ENCODE peak calls at places on chromosome 9, in seven cellular contexts. One of them, this sample, is unnamed.

GRCh38 chr9:128382261-128382660 is 11.1 kb downstream of the URM1 start:
- DNase-seq in mesendoderm: no peak
- DNase-seq in H9: no peak
- DNase-seq in H1: no peak
- DNase-seq in trophoblast cell: no peak
- DNase-seq in mesenchymal stem cell: no peak
- DNase-seq in IMR-90: no peak
- DNase-seq in this sample: no peak

GRCh38 chr9:86977205-86977835 is 30.0 kb upstream of the GAS1 start:
- DNase-seq in trophoblast cell: peak
- DNase-seq in mesendoderm: no peak
- DNase-seq in IMR-90: peak
- DNase-seq in mesenchymal stem cell: no peak
- DNase-seq in H9: no peak
- DNase-seq in H1: no peak
- DNase-seq in this sample: no peak

GRCh38 chr9:105064248-105065118 is 136.5 kb upstream of the ABCA1 start:
- DNase-seq in mesenchymal stem cell: peak
- DNase-seq in trophoblast cell: peak
- DNase-seq in mesendoderm: peak
- DNase-seq in IMR-90: peak
- DNase-seq in H9: peak
- DNase-seq in H1: no peak
- DNase-seq in this sample: peak

GRCh38 chr9:134252084-134252830 is 74.0 kb upstream of the RXRA start:
- DNase-seq in trophoblast cell: no peak
- DNase-seq in H1: no peak
- DNase-seq in mesenchymal stem cell: no peak
- DNase-seq in H9: no peak
- DNase-seq in IMR-90: no peak
- DNase-seq in mesendoderm: no peak
- DNase-seq in this sample: no peak

GRCh38 chr9:7320139-7320538 is 479.4 kb downstream of the DMAC1 start:
- DNase-seq in H1: peak
- DNase-seq in H9: no peak
- DNase-seq in mesenchymal stem cell: peak
- DNase-seq in trophoblast cell: peak
- DNase-seq in IMR-90: peak
- DNase-seq in mesendoderm: peak
- DNase-seq in this sample: no peak

GRCh38 chr9:68793605-68794343 is 88.7 kb downstream of the PIP5K1B start:
- DNase-seq in IMR-90: no peak
- DNase-seq in mesendoderm: no peak
- DNase-seq in mesenchymal stem cell: no peak
- DNase-seq in H1: no peak
- DNase-seq in H9: no peak
- DNase-seq in trophoblast cell: peak
- DNase-seq in this sample: no peak

GRCh38 chr9:116499986-116500871 is 186.9 kb upstream of the TRIM32 start:
- DNase-seq in H9: no peak
- DNase-seq in trophoblast cell: no peak
- DNase-seq in H1: no peak
- DNase-seq in IMR-90: peak
- DNase-seq in mesenchymal stem cell: peak
- DNase-seq in mesendoderm: peak
- DNase-seq in this sample: no peak

GRCh38 chr9:5743109-5743508 is 89.8 kb downstream of the ERMP1 start:
- DNase-seq in H9: no peak
- DNase-seq in H1: no peak
- DNase-seq in mesendoderm: no peak
- DNase-seq in IMR-90: no peak
- DNase-seq in trophoblast cell: no peak
- DNase-seq in mesenchymal stem cell: no peak
- DNase-seq in this sample: no peak

GRCh38 chr9:32828861-32829260 is 45.5 kb downstream of the TMEM215 start:
- DNase-seq in IMR-90: no peak
- DNase-seq in H1: no peak
- DNase-seq in mesenchymal stem cell: no peak
- DNase-seq in H9: no peak
- DNase-seq in mesendoderm: no peak
- DNase-seq in trophoblast cell: no peak
- DNase-seq in this sample: no peak

GRCh38 chr9:124000161-124000783 is 11.3 kb upstream of the LHX2 start:
- DNase-seq in trophoblast cell: no peak
- DNase-seq in H1: no peak
- DNase-seq in H9: no peak
- DNase-seq in mesendoderm: peak
- DNase-seq in IMR-90: no peak
- DNase-seq in mesenchymal stem cell: no peak
- DNase-seq in this sample: no peak

GRCh38 chr9:114696814-114697544 is 15.0 kb upstream of the TEX48 start:
- DNase-seq in H9: no peak
- DNase-seq in H1: no peak
- DNase-seq in mesenchymal stem cell: peak
- DNase-seq in IMR-90: peak
- DNase-seq in mesendoderm: no peak
- DNase-seq in trophoblast cell: no peak
- DNase-seq in this sample: no peak

GRCh38 chr9:132588098-132588497 is 5.7 kb downstream of the BARHL1 start:
- DNase-seq in H9: no peak
- DNase-seq in mesenchymal stem cell: no peak
- DNase-seq in H1: no peak
- DNase-seq in mesendoderm: no peak
- DNase-seq in IMR-90: no peak
- DNase-seq in trophoblast cell: no peak
- DNase-seq in this sample: no peak

GRCh38 chr9:71509054-71509453 is 259.3 kb downstream of the CEMIP2 start:
- DNase-seq in mesendoderm: peak
- DNase-seq in trophoblast cell: peak
- DNase-seq in IMR-90: no peak
- DNase-seq in H9: no peak
- DNase-seq in H1: no peak
- DNase-seq in mesenchymal stem cell: no peak
- DNase-seq in this sample: no peak

GRCh38 chr9:114311571-114312512 is 11.1 kb upstream of the ORM1 start:
- DNase-seq in mesendoderm: no peak
- DNase-seq in IMR-90: no peak
- DNase-seq in H9: no peak
- DNase-seq in mesenchymal stem cell: no peak
- DNase-seq in trophoblast cell: no peak
- DNase-seq in H1: no peak
- DNase-seq in this sample: no peak

GRCh38 chr9:136581614-136582447 is 36.0 kb upstream of the NOTCH1 start:
- DNase-seq in H1: no peak
- DNase-seq in H9: no peak
- DNase-seq in IMR-90: no peak
- DNase-seq in mesendoderm: no peak
- DNase-seq in mesenchymal stem cell: no peak
- DNase-seq in trophoblast cell: no peak
- DNase-seq in this sample: no peak

GRCh38 chr9:131773911-131774379 is 34.1 kb upstream of the RAPGEF1 start:
- DNase-seq in mesendoderm: peak
- DNase-seq in mesenchymal stem cell: peak
- DNase-seq in H9: peak
- DNase-seq in trophoblast cell: peak
- DNase-seq in H1: no peak
- DNase-seq in IMR-90: peak
- DNase-seq in this sample: peak

GRCh38 chr9:131119600-131119999 is 5.8 kb upstream of the NUP214 start:
- DNase-seq in IMR-90: no peak
- DNase-seq in H9: no peak
- DNase-seq in mesenchymal stem cell: no peak
- DNase-seq in trophoblast cell: no peak
- DNase-seq in H1: no peak
- DNase-seq in mesendoderm: no peak
- DNase-seq in this sample: no peak

GRCh38 chr9:7316458-7316795 is 483.2 kb downstream of the DMAC1 start:
- DNase-seq in mesendoderm: no peak
- DNase-seq in mesenchymal stem cell: no peak
- DNase-seq in IMR-90: no peak
- DNase-seq in H9: no peak
- DNase-seq in H1: no peak
- DNase-seq in trophoblast cell: no peak
- DNase-seq in this sample: no peak

GRCh38 chr9:21286099-21286498 is 19.0 kb downstream of the IFNA5 start:
- DNase-seq in trophoblast cell: no peak
- DNase-seq in H1: no peak
- DNase-seq in IMR-90: no peak
- DNase-seq in H9: no peak
- DNase-seq in mesenchymal stem cell: no peak
- DNase-seq in mesendoderm: no peak
- DNase-seq in this sample: no peak
- H2BK120ac ChIP-seq in trophoblast cell: no peak
- H2BK120ac ChIP-seq in H1: no peak
- H2BK120ac ChIP-seq in IMR-90: no peak
- H2BK120ac ChIP-seq in H9: no peak
- H2BK120ac ChIP-seq in mesenchymal stem cell: no peak
- H2BK120ac ChIP-seq in mesendoderm: no peak
- H2BK120ac ChIP-seq in this sample: no peak

GRCh38 chr9:93133641-93134017 is 422 bp downstream of the NINJ1 start:
- DNase-seq in IMR-90: peak
- DNase-seq in H1: no peak
- DNase-seq in H9: no peak
- DNase-seq in mesendoderm: peak
- DNase-seq in mesenchymal stem cell: peak
- DNase-seq in trophoblast cell: peak
- DNase-seq in this sample: peak

GRCh38 chr9:93134018-93134739 is at the start of gene NINJ1:
- DNase-seq in H1: no peak
- DNase-seq in mesendoderm: peak
- DNase-seq in H9: peak
- DNase-seq in IMR-90: peak
- DNase-seq in trophoblast cell: peak
- DNase-seq in mesenchymal stem cell: peak
- DNase-seq in this sample: peak

GRCh38 chr9:93131599-93132286 is 2.3 kb downstream of the NINJ1 start:
- DNase-seq in mesendoderm: no peak
- DNase-seq in H9: no peak
- DNase-seq in H1: no peak
- DNase-seq in IMR-90: no peak
- DNase-seq in trophoblast cell: no peak
- DNase-seq in mesenchymal stem cell: no peak
- DNase-seq in this sample: no peak

GRCh38 chr9:93132287-93132927 is 1.6 kb downstream of the NINJ1 start:
- DNase-seq in mesendoderm: no peak
- DNase-seq in H9: no peak
- DNase-seq in trophoblast cell: no peak
- DNase-seq in IMR-90: no peak
- DNase-seq in H1: no peak
- DNase-seq in mesenchymal stem cell: peak
- DNase-seq in this sample: no peak

DNA sequence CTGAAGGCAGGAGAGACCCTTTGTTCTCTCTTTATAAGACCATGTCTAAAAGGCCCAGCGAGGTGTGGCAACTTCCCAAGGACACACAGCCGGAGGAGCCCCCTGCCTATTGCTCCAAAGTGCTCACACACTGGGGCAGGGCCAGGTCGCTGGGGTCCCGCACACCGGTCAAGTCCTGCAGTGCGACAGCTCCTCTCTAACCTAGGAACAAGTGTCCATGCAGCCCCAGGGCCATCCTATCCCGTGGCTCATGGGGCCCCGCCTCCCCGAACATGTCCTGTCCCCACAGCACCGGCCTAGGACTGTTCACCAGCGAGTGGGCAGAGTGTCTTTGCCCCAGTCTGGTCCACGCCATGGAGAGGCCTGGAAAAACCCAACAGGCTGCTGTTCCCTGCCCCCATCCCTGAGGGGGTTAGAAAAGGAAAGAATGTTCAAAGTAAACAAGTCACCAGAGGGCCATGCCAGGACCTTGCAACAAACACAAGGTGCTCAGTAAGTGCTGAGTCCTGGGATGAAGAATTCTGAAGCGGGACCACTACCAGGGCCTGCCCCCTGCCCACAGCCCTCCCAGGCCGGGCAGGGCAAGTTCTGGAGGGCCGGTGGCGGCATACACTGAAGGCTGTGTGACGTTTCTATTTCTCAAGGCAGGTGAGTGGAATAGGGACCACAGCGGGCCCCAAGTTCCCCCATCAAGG is 958 bp downstream of the NINJ1 start:
- DNase-seq in mesenchymal stem cell: no peak
- DNase-seq in trophoblast cell: peak
- DNase-seq in IMR-90: no peak
- DNase-seq in mesendoderm: peak
- DNase-seq in H9: no peak
- DNase-seq in H1: no peak
- DNase-seq in this sample: no peak
- H2BK120ac ChIP-seq in mesenchymal stem cell: peak
- H2BK120ac ChIP-seq in trophoblast cell: no peak
- H2BK120ac ChIP-seq in IMR-90: peak
- H2BK120ac ChIP-seq in mesendoderm: no peak
- H2BK120ac ChIP-seq in H9: no peak
- H2BK120ac ChIP-seq in H1: no peak
- H2BK120ac ChIP-seq in this sample: no peak

DNA sequence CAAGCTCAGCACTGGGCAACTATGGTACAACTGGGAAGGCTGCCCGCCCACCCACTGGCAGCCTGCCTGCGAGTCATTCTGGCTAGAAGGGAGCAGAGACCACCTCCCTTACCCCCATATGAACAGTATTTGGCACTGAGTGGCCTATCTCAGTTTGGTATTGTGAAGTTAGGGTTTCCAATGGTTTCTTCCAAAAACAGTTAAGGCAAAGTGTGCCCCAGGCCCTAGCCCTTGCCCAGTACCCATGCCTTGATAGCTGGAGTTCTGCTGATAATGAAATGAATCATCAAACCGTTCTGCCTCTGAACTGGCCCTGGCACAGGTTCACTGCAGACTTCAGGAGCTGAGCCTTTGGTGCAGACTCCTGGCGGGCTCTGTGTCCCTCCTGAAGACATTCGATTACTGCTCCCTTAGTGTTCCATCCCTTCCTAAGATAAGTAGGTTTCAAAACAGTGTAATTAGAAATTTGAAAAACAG is 97.1 kb downstream of the MVB12B start:
- DNase-seq in mesendoderm: no peak
- DNase-seq in IMR-90: no peak
- DNase-seq in trophoblast cell: no peak
- DNase-seq in H9: no peak
- DNase-seq in H1: no peak
- DNase-seq in mesenchymal stem cell: no peak
- DNase-seq in this sample: no peak
- H2BK120ac ChIP-seq in mesendoderm: no peak
- H2BK120ac ChIP-seq in IMR-90: no peak
- H2BK120ac ChIP-seq in trophoblast cell: no peak
- H2BK120ac ChIP-seq in H9: no peak
- H2BK120ac ChIP-seq in H1: no peak
- H2BK120ac ChIP-seq in mesenchymal stem cell: no peak
- H2BK120ac ChIP-seq in this sample: no peak

DNA sequence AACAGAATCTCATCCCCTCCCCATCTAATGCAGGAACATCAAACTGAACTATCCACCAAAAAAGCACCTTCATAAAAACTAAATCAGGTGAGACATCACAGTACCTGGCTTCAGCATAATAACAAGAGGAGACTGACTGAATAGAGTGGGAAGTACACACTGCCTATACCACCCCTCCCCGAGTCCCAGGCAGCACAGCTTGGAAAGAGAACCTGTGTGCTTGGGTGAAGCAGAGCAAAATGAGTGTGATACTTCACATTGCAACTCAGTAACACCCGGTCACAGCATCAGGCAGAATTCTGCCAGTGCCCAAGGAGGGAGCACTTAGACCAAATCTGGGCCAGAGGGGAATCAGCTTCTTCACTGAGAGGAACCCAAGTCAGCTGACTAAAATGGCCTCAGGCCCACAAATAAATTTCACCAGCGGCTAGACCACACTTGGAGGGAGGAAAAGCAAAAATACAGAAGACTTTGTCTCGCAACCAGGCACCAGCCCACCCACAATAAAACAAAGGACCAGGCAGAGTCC is 69.3 kb upstream of the OR2K2 start:
- DNase-seq in H9: no peak
- DNase-seq in H1: no peak
- DNase-seq in mesendoderm: no peak
- DNase-seq in trophoblast cell: no peak
- DNase-seq in mesenchymal stem cell: no peak
- DNase-seq in IMR-90: no peak
- DNase-seq in this sample: no peak
- H2BK120ac ChIP-seq in H9: no peak
- H2BK120ac ChIP-seq in H1: no peak
- H2BK120ac ChIP-seq in mesendoderm: no peak
- H2BK120ac ChIP-seq in trophoblast cell: no peak
- H2BK120ac ChIP-seq in mesenchymal stem cell: no peak
- H2BK120ac ChIP-seq in IMR-90: no peak
- H2BK120ac ChIP-seq in this sample: no peak